ENCODE peak calls at places on chromosome 3, in four cellular contexts. Q is GM12878, R is Panc1, D is SK-N-SH. B is an unnamed sample.
A peak's percentile ranks its signal among the peaks of the same experiment; 100 is the strongest.

GRCh38 chr3:141412936-141413354 is 44.6 kb downstream of the ZBTB38 start:
- DNase-seq in Q (no peak), D (no peak), R (no peak), B (no peak)

GRCh38 chr3:196620228-196620627 is 19.3 kb upstream of the NRROS start:
- DNase-seq in Q (no peak), D (no peak), R (no peak), B (no peak)

GRCh38 chr3:170220871-170221270 is 1.4 kb upstream of the PRKCI start:
- DNase-seq in D (no peak), R (no peak), Q (no peak), B (no peak)

GRCh38 chr3:141257971-141258370 is 26.3 kb downstream of the PXYLP1 start:
- DNase-seq in Q (no peak), D (no peak), R (no peak), B (no peak)

GRCh38 chr3:13012228-13012691 is 61.0 kb downstream of the IQSEC1 start:
- DNase-seq in D (no peak), Q (peak; percentile 84), R (no peak), B (no peak)

GRCh38 chr3:148366743-148367410 is 330.8 kb upstream of the AGTR1 start:
- DNase-seq in R (no peak), D (peak; percentile 24), Q (no peak), B (no peak)

GRCh38 chr3:38029400-38030125 is at the start of gene PLCD1:
- DNase-seq in D (peak; percentile 98), R (no peak), Q (no peak), B (no peak)

GRCh38 chr3:10570196-10570946 is 65.0 kb upstream of the ATP2B2 start:
- DNase-seq in D (no peak), Q (no peak), R (no peak), B (no peak)

GRCh38 chr3:64152100-64152499 is 73.2 kb downstream of the PRICKLE2 start:
- DNase-seq in R (no peak), Q (no peak), D (no peak), B (no peak)

GRCh38 chr3:135106445-135106844 is 311.4 kb downstream of the EPHB1 start:
- DNase-seq in R (no peak), Q (no peak), D (no peak), B (no peak)

GRCh38 chr3:101117981-101118380 is 124.8 kb upstream of the ABI3BP start:
- DNase-seq in Q (no peak), R (no peak), D (no peak), B (no peak)

GRCh38 chr3:2837233-2837632 is 272.9 kb downstream of the IL5RA start:
- DNase-seq in R (no peak), D (peak; percentile 72), Q (no peak), B (no peak)

GRCh38 chr3:29914861-29915524 is 634.1 kb downstream of the RBMS3 start:
- DNase-seq in D (no peak), Q (no peak), R (no peak), B (peak; percentile 7)

GRCh38 chr3:36714343-36714742 is 50.0 kb downstream of the DCLK3 start:
- DNase-seq in D (no peak), R (no peak), Q (no peak), B (no peak)

GRCh38 chr3:110138966-110139555 is 801.7 kb upstream of the DPPA4 start:
- DNase-seq in R (no peak), D (no peak), Q (no peak), B (no peak)

GRCh38 chr3:52122491-52122890 is 31.7 kb downstream of the POC1A start:
- DNase-seq in R (no peak), Q (no peak), D (no peak), B (no peak)

GRCh38 chr3:123302961-123303360 is 101.2 kb downstream of the SEC22A start:
- DNase-seq in R (no peak), D (no peak), Q (no peak), B (no peak)

GRCh38 chr3:86995537-86995936 is 4.6 kb upstream of the VGLL3 start:
- DNase-seq in Q (no peak), D (no peak), R (no peak), B (peak; percentile 21)

GRCh38 chr3:43378066-43378935 is 92.0 kb downstream of the SNRK start:
- DNase-seq in D (peak; percentile 63), R (no peak), Q (peak; percentile 4), B (peak; percentile 39)

GRCh38 chr3:149016669-149017541 is 25.6 kb downstream of the GYG1 start:
- DNase-seq in D (no peak), Q (no peak), R (peak; percentile 13), B (no peak)

GRCh38 chr3:89025185-89025584 is 82.2 kb upstream of the EPHA3 start:
- DNase-seq in Q (no peak), R (no peak), D (no peak), B (no peak)

GRCh38 chr3:115627180-115628074 is 4.1 kb downstream of the GAP43 start:
- DNase-seq in R (no peak), D (no peak), Q (no peak), B (no peak)
- TF ChIP-seq REST in R (no peak), D (no peak), Q (no peak), B (no peak)

GRCh38 chr3:81732642-81733041 is 28.8 kb downstream of the GBE1 start:
- DNase-seq in R (no peak), D (no peak), Q (no peak), B (no peak)
- TF ChIP-seq REST in R (no peak), D (no peak), Q (no peak), B (no peak)

DNA sequence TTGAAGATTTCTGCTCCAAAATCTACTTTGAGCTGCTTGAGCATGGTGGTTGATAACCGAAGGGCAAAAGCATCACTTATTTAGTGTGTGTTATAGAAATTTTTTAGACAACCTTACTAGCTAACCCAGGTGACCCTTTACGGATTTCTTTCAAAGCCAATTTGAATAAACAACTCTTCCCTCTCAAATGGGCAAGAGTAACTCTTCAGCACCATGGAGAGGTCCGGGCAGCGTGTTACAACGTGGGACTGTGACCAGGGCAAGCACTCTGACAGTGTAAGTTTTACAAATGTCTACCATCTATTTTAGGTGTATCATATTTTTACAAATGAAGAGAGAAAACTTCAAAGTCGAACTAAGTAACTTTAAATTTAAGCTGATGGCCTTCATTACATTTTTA is 471.8 kb downstream of the MFSD1 start:
- DNase-seq in D (no peak), Q (no peak), R (no peak), B (no peak)
- TF ChIP-seq REST in D (peak; percentile 98), Q (peak; percentile 92), R (peak; percentile 92), B (peak; percentile 87)

GRCh38 chr3:189985938-189986337 is 134.8 kb downstream of the P3H2 start:
- DNase-seq in R (no peak), D (no peak), Q (no peak), B (no peak)

GRCh38 chr3:189983612-189984011 is 137.1 kb downstream of the P3H2 start:
- DNase-seq in R (no peak), D (no peak), Q (no peak), B (no peak)

GRCh38 chr3:189978753-189979152 is 141.9 kb downstream of the P3H2 start:
- DNase-seq in R (no peak), D (no peak), Q (no peak), B (no peak)

GRCh38 chr3:189982299-189982945 is 138.3 kb downstream of the P3H2 start:
- DNase-seq in Q (no peak), R (no peak), D (no peak), B (no peak)

GRCh38 chr3:189981668-189982067 is 139.0 kb downstream of the P3H2 start:
- DNase-seq in Q (no peak), D (no peak), R (no peak), B (no peak)
- TF ChIP-seq REST in Q (no peak), D (no peak), R (no peak), B (no peak)

GRCh38 chr3:623914-624545 is 427.5 kb downstream of the CHL1 start:
- DNase-seq in R (no peak), Q (no peak), D (no peak), B (no peak)
- TF ChIP-seq REST in R (no peak), Q (no peak), D (no peak), B (no peak)

DNA sequence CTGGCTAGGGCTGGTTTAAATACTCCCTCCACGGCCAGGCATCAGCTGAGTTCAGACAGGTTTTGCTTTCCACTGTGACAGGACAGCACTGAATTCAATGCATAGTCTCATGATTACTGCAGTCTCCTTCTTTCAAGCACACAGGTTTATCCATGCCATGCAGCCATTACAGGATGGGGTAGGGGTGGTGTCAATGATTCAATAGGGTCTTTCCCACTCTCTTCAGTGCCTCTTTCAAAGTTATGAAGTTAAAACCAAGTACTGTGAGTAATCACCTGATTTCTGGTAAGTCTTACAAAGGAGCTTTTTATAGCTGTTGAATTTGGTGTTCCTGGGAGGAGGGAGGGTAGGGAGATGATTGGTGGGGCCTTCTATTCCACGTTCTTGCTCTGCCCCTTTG is 47.2 kb downstream of the TMEM212 start:
- DNase-seq in R (no peak), Q (no peak), D (no peak), B (no peak)
- TF ChIP-seq REST in R (no peak), Q (no peak), D (no peak), B (no peak)